ENCODE peak calls at places on chromosomes 7 and 10, in five cellular contexts. S is prostate gland, H is T-helper 1 cell, M is HL-60, B is AG09309. O is an unnamed sample.

GRCh38 chr7:45881759-45882464 is 6.4 kb upstream of the IGFBP1 start:
- DNase-seq in S (no peak), H (no peak), M (no peak), B (peak; percentile 83), O (no peak)

GRCh38 chr10:32112055-32112454 is 55.8 kb upstream of the KIF5B start:
- DNase-seq in S (no peak), H (no peak), M (no peak), B (peak; percentile 53), O (peak; percentile 45)

GRCh38 chr10:132813560-132814468 is 27.9 kb upstream of the NKX6-2 start:
- DNase-seq in S (no peak), H (no peak), M (no peak), B (no peak), O (no peak)

GRCh38 chr7:46853451-46853850 is 728.5 kb downstream of the TNS3 start:
- DNase-seq in S (no peak), H (no peak), M (no peak), B (no peak), O (no peak)

GRCh38 chr10:49611815-49612512 is 1.9 kb downstream of the SLC18A3 start:
- DNase-seq in S (no peak), H (no peak), M (no peak), B (no peak), O (no peak)

GRCh38 chr7:131544449-131545425 is 11.7 kb downstream of the PODXL start:
- DNase-seq in S (no peak), H (no peak), M (no peak), B (no peak), O (peak; percentile 92)

GRCh38 chr10:10891437-10891836 is 126.2 kb upstream of the CELF2 start:
- DNase-seq in S (no peak), H (no peak), M (no peak), B (peak; percentile 46), O (peak; percentile 14)

GRCh38 chr10:28509286-28509685 is 23.6 kb upstream of the WAC start:
- DNase-seq in S (no peak), H (no peak), M (no peak), B (no peak), O (no peak)

GRCh38 chr7:23268746-23269145 is 22.2 kb downstream of the GPNMB start:
- DNase-seq in S (no peak), H (no peak), M (no peak), B (no peak), O (no peak)

GRCh38 chr7:155172141-155172540 is 102.0 kb downstream of the HTR5A start:
- DNase-seq in S (no peak), H (no peak), M (no peak), B (no peak), O (no peak)

GRCh38 chr10:69362471-69362954 is 54.2 kb downstream of the TACR2 start:
- DNase-seq in S (peak; percentile 65), H (no peak), M (no peak), B (no peak), O (no peak)

GRCh38 chr10:31138026-31138553 is 106.4 kb upstream of the ZNF438 start:
- DNase-seq in S (no peak), H (no peak), M (no peak), B (no peak), O (no peak)

GRCh38 chr10:17915181-17915580 is 36.5 kb upstream of the SLC39A12 start:
- DNase-seq in S (no peak), H (no peak), M (no peak), B (no peak), O (no peak)

GRCh38 chr10:35043796-35044344 is 46.3 kb downstream of the CUL2 start:
- DNase-seq in S (no peak), H (no peak), M (no peak), B (no peak), O (no peak)

GRCh38 chr7:131471605-131472004 is 84.8 kb downstream of the PODXL start:
- DNase-seq in S (no peak), H (no peak), M (no peak), B (no peak), O (no peak)

GRCh38 chr7:105885386-105886111 is 9.2 kb upstream of the ATXN7L1 start:
- DNase-seq in S (no peak), H (no peak), M (no peak), B (no peak), O (no peak)

GRCh38 chr7:153423190-153423549 is 629.0 kb upstream of the DPP6 start:
- DNase-seq in S (no peak), H (no peak), M (no peak), B (no peak), O (no peak)

GRCh38 chr10:44045020-44045419 is 339.9 kb downstream of the CXCL12 start:
- DNase-seq in S (no peak), H (no peak), M (no peak), B (no peak), O (no peak)

GRCh38 chr7:144691240-144691639 is 144.6 kb downstream of the TPK1 start:
- DNase-seq in S (no peak), H (no peak), M (no peak), B (no peak), O (no peak)

GRCh38 chr7:124171068-124171467 is 138.2 kb upstream of the TMEM229A start:
- DNase-seq in S (no peak), H (no peak), M (peak; percentile 1), B (no peak), O (peak; percentile 43)

GRCh38 chr7:157037028-157037427 is 26.6 kb upstream of the MNX1 start:
- DNase-seq in S (no peak), H (no peak), M (no peak), B (no peak), O (no peak)

GRCh38 chr7:72493850-72494661 is 81.9 kb upstream of the CALN1 start:
- DNase-seq in S (peak; percentile 47), H (peak; percentile 35), M (peak; percentile 37), B (peak; percentile 17), O (peak; percentile 71)

GRCh38 chr7:103795112-103795511 is 194.3 kb downstream of the RELN start:
- DNase-seq in S (no peak), H (no peak), M (no peak), B (no peak), O (no peak)

GRCh38 chr7:877312-878232 is 1.2 kb downstream of the GET4 start:
- DNase-seq in S (no peak), H (no peak), M (peak; percentile 40), B (no peak), O (peak; percentile 44)

GRCh38 chr10:77737608-77738007 is 100.0 kb upstream of the KCNMA1 start:
- DNase-seq in S (no peak), H (no peak), M (no peak), B (peak; percentile 80), O (no peak)

GRCh38 chr7:917255-918117 is 37.0 kb downstream of the ADAP1 start:
- DNase-seq in S (no peak), H (no peak), M (no peak), B (no peak), O (no peak)

GRCh38 chr7:148950806-148951205 is 66.7 kb upstream of the EZH2 start:
- DNase-seq in S (no peak), H (no peak), M (no peak), B (no peak), O (no peak)

O was measured in mesendoderm.